ENCODE peak calls at places on chromosomes 4 and X, in eight cellular contexts. One of them, this sample, is unnamed.
A peak's percentile ranks its signal among the peaks of the same experiment; 100 is the strongest.

GRCh38 chr4:58611012-58611411 is 1500.8 kb upstream of the IGFBP7 start:
- DNase-seq in pancreas: no peak
- DNase-seq in body of pancreas: no peak
- DNase-seq in Caco-2: no peak
- DNase-seq in fibroblast of lung: no peak
- DNase-seq in epithelial cell of proximal tubule: no peak
- DNase-seq in neural progenitor cell: no peak
- DNase-seq in WERI-Rb-1: no peak
- DNase-seq in this sample: no peak

GRCh38 chr4:40579983-40580382 is 49.7 kb downstream of the RBM47 start:
- DNase-seq in pancreas: no peak
- DNase-seq in epithelial cell of proximal tubule: peak; percentile 76
- DNase-seq in fibroblast of lung: peak; percentile 95
- DNase-seq in Caco-2: no peak
- DNase-seq in body of pancreas: no peak
- DNase-seq in neural progenitor cell: no peak
- DNase-seq in WERI-Rb-1: no peak
- DNase-seq in this sample: no peak

GRCh38 chr4:77751764-77752163 is 67.4 kb downstream of the CNOT6L start:
- DNase-seq in fibroblast of lung: no peak
- DNase-seq in pancreas: no peak
- DNase-seq in WERI-Rb-1: no peak
- DNase-seq in Caco-2: no peak
- DNase-seq in epithelial cell of proximal tubule: no peak
- DNase-seq in neural progenitor cell: no peak
- DNase-seq in body of pancreas: no peak
- DNase-seq in this sample: no peak

GRCh38 chr4:180148737-180149136 is 2094.5 kb upstream of the TENM3 start:
- DNase-seq in pancreas: no peak
- DNase-seq in neural progenitor cell: no peak
- DNase-seq in Caco-2: no peak
- DNase-seq in fibroblast of lung: no peak
- DNase-seq in epithelial cell of proximal tubule: no peak
- DNase-seq in WERI-Rb-1: no peak
- DNase-seq in body of pancreas: no peak
- DNase-seq in this sample: no peak

GRCh38 chrX:20383487-20383886 is 116.8 kb upstream of the RPS6KA3 start:
- DNase-seq in neural progenitor cell: no peak
- DNase-seq in Caco-2: peak; percentile 27
- DNase-seq in fibroblast of lung: no peak
- DNase-seq in WERI-Rb-1: no peak
- DNase-seq in epithelial cell of proximal tubule: no peak
- DNase-seq in pancreas: no peak
- DNase-seq in body of pancreas: no peak
- DNase-seq in this sample: no peak

GRCh38 chrX:129980043-129980442 is 2.4 kb upstream of the BCORL1 start:
- DNase-seq in pancreas: peak; percentile 23
- DNase-seq in epithelial cell of proximal tubule: no peak
- DNase-seq in Caco-2: no peak
- DNase-seq in body of pancreas: peak; percentile 45
- DNase-seq in neural progenitor cell: peak; percentile 48
- DNase-seq in WERI-Rb-1: peak; percentile 30
- DNase-seq in fibroblast of lung: no peak
- DNase-seq in this sample: no peak

GRCh38 chr4:41638806-41639205 is 100.8 kb downstream of the LIMCH1 start:
- DNase-seq in pancreas: no peak
- DNase-seq in fibroblast of lung: no peak
- DNase-seq in WERI-Rb-1: no peak
- DNase-seq in body of pancreas: no peak
- DNase-seq in Caco-2: no peak
- DNase-seq in neural progenitor cell: no peak
- DNase-seq in epithelial cell of proximal tubule: no peak
- DNase-seq in this sample: no peak

GRCh38 chr4:108693819-108694218 is 43.4 kb downstream of the OSTC start:
- DNase-seq in epithelial cell of proximal tubule: no peak
- DNase-seq in body of pancreas: no peak
- DNase-seq in fibroblast of lung: peak; percentile 16
- DNase-seq in pancreas: no peak
- DNase-seq in WERI-Rb-1: no peak
- DNase-seq in Caco-2: no peak
- DNase-seq in neural progenitor cell: no peak
- DNase-seq in this sample: no peak

GRCh38 chrX:25523574-25523973 is 507.8 kb upstream of the ARX start:
- DNase-seq in pancreas: peak; percentile 15
- DNase-seq in WERI-Rb-1: peak; percentile 42
- DNase-seq in fibroblast of lung: peak; percentile 4
- DNase-seq in epithelial cell of proximal tubule: no peak
- DNase-seq in neural progenitor cell: peak; percentile 60
- DNase-seq in Caco-2: peak; percentile 45
- DNase-seq in body of pancreas: peak; percentile 37
- DNase-seq in this sample: no peak

GRCh38 chrX:10240918-10241317 is 84.1 kb downstream of the CLCN4 start:
- DNase-seq in epithelial cell of proximal tubule: peak; percentile 12
- DNase-seq in fibroblast of lung: peak; percentile 90
- DNase-seq in pancreas: no peak
- DNase-seq in Caco-2: no peak
- DNase-seq in WERI-Rb-1: no peak
- DNase-seq in neural progenitor cell: no peak
- DNase-seq in body of pancreas: no peak
- DNase-seq in this sample: no peak

GRCh38 chr4:99652596-99653436 is 4.8 kb downstream of the C4orf54 start:
- DNase-seq in pancreas: no peak
- DNase-seq in neural progenitor cell: no peak
- DNase-seq in epithelial cell of proximal tubule: no peak
- DNase-seq in fibroblast of lung: no peak
- DNase-seq in Caco-2: no peak
- DNase-seq in body of pancreas: no peak
- DNase-seq in WERI-Rb-1: no peak
- DNase-seq in this sample: no peak

GRCh38 chr4:109846395-109847098 is 1.4 kb upstream of the LRIT3 start:
- DNase-seq in body of pancreas: no peak
- DNase-seq in fibroblast of lung: no peak
- DNase-seq in epithelial cell of proximal tubule: no peak
- DNase-seq in WERI-Rb-1: peak; percentile 40
- DNase-seq in pancreas: no peak
- DNase-seq in neural progenitor cell: no peak
- DNase-seq in Caco-2: peak; percentile 6
- DNase-seq in this sample: no peak

GRCh38 chr4:2689825-2690700 is 66.1 kb downstream of the TNIP2 start:
- DNase-seq in fibroblast of lung: peak; percentile 22
- DNase-seq in pancreas: no peak
- DNase-seq in WERI-Rb-1: no peak
- DNase-seq in Caco-2: no peak
- DNase-seq in body of pancreas: no peak
- DNase-seq in neural progenitor cell: no peak
- DNase-seq in epithelial cell of proximal tubule: no peak
- DNase-seq in this sample: peak; percentile 39

GRCh38 chr4:92299152-92299551 is 4.6 kb upstream of the GRID2 start:
- DNase-seq in Caco-2: no peak
- DNase-seq in pancreas: no peak
- DNase-seq in WERI-Rb-1: no peak
- DNase-seq in fibroblast of lung: peak; percentile 11
- DNase-seq in neural progenitor cell: no peak
- DNase-seq in epithelial cell of proximal tubule: no peak
- DNase-seq in body of pancreas: no peak
- DNase-seq in this sample: no peak

GRCh38 chr4:109631709-109632108 is 71.5 kb downstream of the CASP6 start:
- DNase-seq in body of pancreas: peak; percentile 27
- DNase-seq in fibroblast of lung: no peak
- DNase-seq in epithelial cell of proximal tubule: no peak
- DNase-seq in pancreas: peak; percentile 11
- DNase-seq in neural progenitor cell: peak; percentile 24
- DNase-seq in Caco-2: no peak
- DNase-seq in WERI-Rb-1: no peak
- DNase-seq in this sample: no peak

GRCh38 chrX:119008122-119008744 is 33.8 kb downstream of the LONRF3 start:
- DNase-seq in fibroblast of lung: no peak
- DNase-seq in body of pancreas: peak; percentile 48
- DNase-seq in epithelial cell of proximal tubule: no peak
- DNase-seq in Caco-2: peak; percentile 32
- DNase-seq in neural progenitor cell: peak; percentile 27
- DNase-seq in WERI-Rb-1: peak; percentile 14
- DNase-seq in pancreas: no peak
- DNase-seq in this sample: peak; percentile 41

GRCh38 chr4:2341911-2342652 is 76.4 kb downstream of the ZFYVE28 start:
- DNase-seq in epithelial cell of proximal tubule: no peak
- DNase-seq in body of pancreas: no peak
- DNase-seq in neural progenitor cell: no peak
- DNase-seq in fibroblast of lung: no peak
- DNase-seq in Caco-2: no peak
- DNase-seq in WERI-Rb-1: no peak
- DNase-seq in pancreas: peak; percentile 5
- DNase-seq in this sample: no peak

GRCh38 chr4:82589756-82590155 is 28.0 kb upstream of the TMEM150C start:
- DNase-seq in Caco-2: no peak
- DNase-seq in fibroblast of lung: no peak
- DNase-seq in WERI-Rb-1: no peak
- DNase-seq in neural progenitor cell: no peak
- DNase-seq in pancreas: no peak
- DNase-seq in epithelial cell of proximal tubule: no peak
- DNase-seq in body of pancreas: no peak
- DNase-seq in this sample: no peak

DNA sequence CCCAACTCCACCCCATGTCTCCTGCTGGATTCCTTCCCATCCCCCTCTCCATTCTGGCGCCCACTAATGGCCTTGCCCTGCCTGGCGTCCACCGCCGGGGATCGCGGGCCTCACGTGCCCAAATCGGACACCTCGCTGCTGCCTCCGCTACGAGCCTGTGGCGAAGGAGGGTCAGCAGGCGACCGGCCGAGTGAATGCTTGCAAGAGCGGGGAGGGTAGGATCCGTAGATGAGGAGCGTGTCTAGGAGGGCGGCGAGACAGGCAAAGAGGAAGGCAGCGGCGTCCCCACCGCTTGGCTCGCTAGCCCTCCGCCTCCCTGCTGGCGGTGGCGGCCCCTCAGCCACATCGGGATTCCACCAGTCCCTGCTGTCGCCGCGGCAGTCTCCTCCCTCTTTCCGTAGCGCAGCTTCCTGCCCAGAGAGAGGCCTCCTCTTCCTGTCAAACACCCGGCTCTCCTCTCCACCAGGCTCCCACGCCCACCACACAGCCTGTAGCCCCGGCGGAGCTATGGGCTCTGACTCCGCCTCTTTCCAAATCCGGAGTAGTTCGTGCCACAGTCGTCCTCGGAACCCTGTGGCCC is at the start of gene SPIN2B:
- DNase-seq in fibroblast of lung: peak; percentile 84
- DNase-seq in body of pancreas: peak; percentile 79
- DNase-seq in pancreas: peak; percentile 61
- DNase-seq in Caco-2: peak; percentile 85
- DNase-seq in neural progenitor cell: peak; percentile 91
- DNase-seq in WERI-Rb-1: peak; percentile 87
- DNase-seq in epithelial cell of proximal tubule: no peak
- DNase-seq in this sample: peak; percentile 69
- H3K4me3 ChIP-seq in fibroblast of lung: peak within 1 kb of the TSS; percentile 50
- H3K4me3 ChIP-seq in body of pancreas: peak within 1 kb of the TSS; percentile 45
- H3K4me3 ChIP-seq in pancreas: peak within 1 kb of the TSS; percentile 57
- H3K4me3 ChIP-seq in Caco-2: peak within 1 kb of the TSS; percentile 84
- H3K4me3 ChIP-seq in neural progenitor cell: peak within 1 kb of the TSS; percentile 61
- H3K4me3 ChIP-seq in WERI-Rb-1: peak within 1 kb of the TSS; percentile 43
- H3K4me3 ChIP-seq in epithelial cell of proximal tubule: peak within 1 kb of the TSS; percentile 70
- H3K4me3 ChIP-seq in this sample: peak within 1 kb of the TSS; percentile 60

GRCh38 chrX:150572206-150572605 is 3.8 kb downstream of the MTM1 start:
- DNase-seq in fibroblast of lung: no peak
- DNase-seq in epithelial cell of proximal tubule: no peak
- DNase-seq in WERI-Rb-1: no peak
- DNase-seq in body of pancreas: no peak
- DNase-seq in pancreas: no peak
- DNase-seq in neural progenitor cell: no peak
- DNase-seq in Caco-2: no peak
- DNase-seq in this sample: no peak

GRCh38 chrX:150577174-150577573 is 8.8 kb downstream of the MTM1 start:
- DNase-seq in epithelial cell of proximal tubule: no peak
- DNase-seq in neural progenitor cell: no peak
- DNase-seq in body of pancreas: no peak
- DNase-seq in pancreas: no peak
- DNase-seq in fibroblast of lung: no peak
- DNase-seq in Caco-2: no peak
- DNase-seq in WERI-Rb-1: no peak
- DNase-seq in this sample: no peak

GRCh38 chrX:150573702-150574101 is 5.3 kb downstream of the MTM1 start:
- DNase-seq in Caco-2: no peak
- DNase-seq in pancreas: no peak
- DNase-seq in neural progenitor cell: no peak
- DNase-seq in WERI-Rb-1: no peak
- DNase-seq in body of pancreas: no peak
- DNase-seq in fibroblast of lung: no peak
- DNase-seq in epithelial cell of proximal tubule: no peak
- DNase-seq in this sample: no peak

GRCh38 chrX:150575415-150575814 is 7.0 kb downstream of the MTM1 start:
- DNase-seq in fibroblast of lung: peak; percentile 45
- DNase-seq in pancreas: no peak
- DNase-seq in body of pancreas: no peak
- DNase-seq in epithelial cell of proximal tubule: peak; percentile 43
- DNase-seq in neural progenitor cell: no peak
- DNase-seq in Caco-2: no peak
- DNase-seq in WERI-Rb-1: no peak
- DNase-seq in this sample: peak; percentile 15

GRCh38 chrX:150574824-150575409 is 6.5 kb downstream of the MTM1 start:
- DNase-seq in epithelial cell of proximal tubule: no peak
- DNase-seq in neural progenitor cell: peak; percentile 21
- DNase-seq in WERI-Rb-1: no peak
- DNase-seq in body of pancreas: no peak
- DNase-seq in fibroblast of lung: no peak
- DNase-seq in pancreas: no peak
- DNase-seq in Caco-2: no peak
- DNase-seq in this sample: no peak
- H3K4me3 ChIP-seq in epithelial cell of proximal tubule: no peak overlapping the region
- H3K4me3 ChIP-seq in neural progenitor cell: no peak overlapping the region
- H3K4me3 ChIP-seq in WERI-Rb-1: no peak overlapping the region
- H3K4me3 ChIP-seq in body of pancreas: no peak overlapping the region
- H3K4me3 ChIP-seq in fibroblast of lung: no peak overlapping the region
- H3K4me3 ChIP-seq in pancreas: no peak overlapping the region
- H3K4me3 ChIP-seq in Caco-2: no peak overlapping the region
- H3K4me3 ChIP-seq in this sample: peak overlapping the region; percentile 33

GRCh38 chrX:13024911-13025454 is 19.4 kb downstream of the FAM9C start:
- DNase-seq in WERI-Rb-1: no peak
- DNase-seq in Caco-2: no peak
- DNase-seq in pancreas: no peak
- DNase-seq in fibroblast of lung: no peak
- DNase-seq in body of pancreas: no peak
- DNase-seq in neural progenitor cell: no peak
- DNase-seq in epithelial cell of proximal tubule: no peak
- DNase-seq in this sample: no peak
- H3K4me3 ChIP-seq in WERI-Rb-1: no peak overlapping the region
- H3K4me3 ChIP-seq in Caco-2: no peak overlapping the region
- H3K4me3 ChIP-seq in pancreas: no peak overlapping the region
- H3K4me3 ChIP-seq in fibroblast of lung: no peak overlapping the region
- H3K4me3 ChIP-seq in body of pancreas: no peak overlapping the region
- H3K4me3 ChIP-seq in neural progenitor cell: no peak overlapping the region
- H3K4me3 ChIP-seq in epithelial cell of proximal tubule: no peak overlapping the region
- H3K4me3 ChIP-seq in this sample: no peak overlapping the region

DNA sequence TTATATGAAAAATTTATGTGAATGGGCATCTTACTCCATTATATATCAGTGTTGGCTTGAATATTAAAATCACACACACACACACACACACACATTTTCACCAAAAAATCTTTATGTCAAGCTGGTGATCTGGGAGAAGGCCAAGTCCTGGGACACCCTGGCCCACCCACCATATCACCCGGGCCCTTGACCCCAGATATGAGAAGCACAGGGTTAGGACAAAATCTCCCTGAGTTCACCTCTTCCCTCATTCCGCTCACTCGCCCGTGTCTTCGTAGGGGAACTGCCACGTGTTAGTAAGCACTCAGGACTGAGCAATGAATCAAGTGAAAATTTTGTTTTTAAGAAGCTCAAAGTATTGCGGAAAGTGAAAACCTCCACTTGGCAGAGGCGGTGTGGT is 103.8 kb upstream of the PSAPL1 start:
- DNase-seq in body of pancreas: no peak
- DNase-seq in WERI-Rb-1: no peak
- DNase-seq in pancreas: no peak
- DNase-seq in fibroblast of lung: no peak
- DNase-seq in epithelial cell of proximal tubule: no peak
- DNase-seq in neural progenitor cell: no peak
- DNase-seq in Caco-2: no peak
- DNase-seq in this sample: no peak
- H3K4me3 ChIP-seq in body of pancreas: no peak overlapping the region
- H3K4me3 ChIP-seq in WERI-Rb-1: no peak overlapping the region
- H3K4me3 ChIP-seq in pancreas: no peak overlapping the region
- H3K4me3 ChIP-seq in fibroblast of lung: no peak overlapping the region
- H3K4me3 ChIP-seq in epithelial cell of proximal tubule: no peak overlapping the region
- H3K4me3 ChIP-seq in neural progenitor cell: no peak overlapping the region
- H3K4me3 ChIP-seq in Caco-2: no peak overlapping the region
- H3K4me3 ChIP-seq in this sample: no peak overlapping the region

This sample was measured in CD8-positive, alpha-beta T cell.